ENCODE peak calls at places on chromosomes 3 and 15, in five cellular contexts. V, M, F, K and P are unnamed samples.

GRCh38 chr15:60735559-60736047 is 256.7 kb upstream of the ICE2 start:
- DNase-seq in V (no peak), M (no peak), F (no peak), K (no peak), P (no peak)

GRCh38 chr15:97501291-97501690 is 459.2 kb upstream of the ARRDC4 start:
- DNase-seq in V (no peak), M (no peak), F (no peak), K (no peak), P (no peak)

GRCh38 chr3:48466386-48467109 is 20.0 kb downstream of the ATRIP start:
- DNase-seq in V (no peak), M (peak), F (no peak), K (no peak), P (peak)

GRCh38 chr3:124441766-124442165 is 288.5 kb upstream of the UMPS start:
- DNase-seq in V (no peak), M (no peak), F (no peak), K (no peak), P (no peak)

GRCh38 chr15:58460108-58460507 is 28.3 kb downstream of the LIPC start:
- DNase-seq in V (no peak), M (no peak), F (no peak), K (no peak), P (no peak)

GRCh38 chr15:66253643-66254363 is at the start of gene MEGF11:
- DNase-seq in V (peak), M (no peak), F (peak), K (peak), P (no peak)

GRCh38 chr3:69865920-69866679 is 126.8 kb downstream of the MITF start:
- DNase-seq in V (peak), M (no peak), F (no peak), K (peak), P (no peak)

GRCh38 chr3:158479051-158479450 is 91.9 kb upstream of the MLF1 start:
- DNase-seq in V (no peak), M (no peak), F (no peak), K (no peak), P (no peak)

GRCh38 chr3:52023860-52024764 is 28.4 kb upstream of the RPL29 start:
- DNase-seq in V (no peak), M (no peak), F (no peak), K (no peak), P (no peak)

DNA sequence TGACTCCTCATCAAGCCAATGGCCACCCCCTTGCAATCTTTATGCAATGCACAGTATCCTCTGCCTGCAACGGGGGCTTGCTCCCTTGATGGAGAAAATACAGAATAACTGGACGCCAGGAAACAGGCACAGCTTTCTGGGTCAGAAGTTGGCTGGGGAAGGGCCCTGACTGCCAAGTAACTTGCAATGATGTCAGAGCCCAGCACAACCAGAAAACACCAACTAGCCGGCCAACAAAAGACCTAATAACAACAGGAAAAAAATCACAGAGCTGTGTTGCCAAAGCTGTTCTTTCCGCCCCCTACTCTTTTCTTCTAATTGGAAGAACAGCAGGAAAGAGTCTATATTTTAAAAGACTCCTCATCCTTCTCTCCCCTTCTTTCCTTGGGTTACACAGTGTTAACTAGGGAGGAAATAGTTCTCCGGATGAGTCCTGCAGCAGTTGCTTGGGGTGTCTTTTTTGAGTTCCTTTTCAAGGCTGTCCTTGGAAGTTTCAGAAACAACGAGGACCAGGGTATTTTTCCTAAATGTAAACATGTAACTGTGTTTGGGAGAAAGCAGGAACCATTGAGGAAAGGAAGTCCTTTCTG is 1.4 kb upstream of the SEMA6D start:
- DNase-seq in V (no peak), M (no peak), F (peak), K (peak), P (no peak)
- H3K4me3 ChIP-seq in V (no peak), M (no peak), F (no peak), K (peak), P (no peak)

GRCh38 chr15:79091204-79091867 is 756 bp upstream of the RASGRF1 start:
- DNase-seq in V (peak), M (no peak), F (no peak), K (peak), P (no peak)
- TF ChIP-seq EZH2 in V (no peak), M (no peak), F (no peak), K (peak), P (no peak)

DNA sequence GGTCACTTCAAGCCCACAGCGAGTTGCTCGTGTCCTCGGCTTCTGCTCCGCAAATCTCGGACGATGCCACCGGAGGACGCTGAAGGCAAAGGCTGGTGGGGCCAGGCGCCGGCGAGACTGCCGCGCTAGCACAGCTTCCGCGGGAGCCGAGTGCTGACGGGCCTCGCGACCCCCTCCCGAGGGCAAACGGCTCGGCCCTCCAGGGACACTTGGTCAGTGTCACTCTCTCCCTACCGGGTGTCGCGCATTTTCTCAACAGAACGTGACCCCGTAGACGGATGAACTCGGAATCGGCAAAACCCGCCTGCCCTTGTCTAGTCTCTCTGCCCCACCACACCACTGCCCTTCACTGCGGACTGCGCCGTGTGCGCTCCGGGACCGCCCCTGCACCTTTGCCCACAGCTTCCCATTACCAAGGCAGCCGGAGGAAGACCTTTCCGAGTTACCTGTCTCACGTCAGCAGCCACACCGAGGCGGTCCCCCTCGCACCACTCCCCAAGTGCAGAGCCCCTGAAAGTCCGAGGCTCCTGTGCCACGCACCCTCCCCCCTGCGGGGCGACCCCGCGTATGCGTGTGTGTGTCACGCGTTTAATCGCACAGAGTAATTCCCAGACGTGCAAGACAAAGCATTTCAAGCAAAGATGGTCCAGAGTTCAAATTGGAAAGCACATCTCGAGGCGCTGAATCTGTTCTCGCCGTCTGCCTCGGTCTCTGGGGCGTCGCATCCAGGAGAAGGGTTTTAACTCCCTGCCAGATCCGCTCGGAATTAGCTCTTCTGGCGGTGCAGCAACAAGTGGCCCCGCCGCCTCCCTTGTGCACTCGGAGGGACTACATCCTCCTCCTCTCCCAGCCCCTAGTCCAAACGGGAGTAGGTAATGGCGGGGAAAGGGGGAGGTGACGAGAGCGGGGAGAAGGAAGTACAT is 245.0 kb upstream of the TOPAZ1 start:
- DNase-seq in V (peak), M (peak), F (no peak), K (peak), P (no peak)
- H3K4me3 ChIP-seq in V (peak), M (peak), F (peak), K (peak), P (no peak)

DNA sequence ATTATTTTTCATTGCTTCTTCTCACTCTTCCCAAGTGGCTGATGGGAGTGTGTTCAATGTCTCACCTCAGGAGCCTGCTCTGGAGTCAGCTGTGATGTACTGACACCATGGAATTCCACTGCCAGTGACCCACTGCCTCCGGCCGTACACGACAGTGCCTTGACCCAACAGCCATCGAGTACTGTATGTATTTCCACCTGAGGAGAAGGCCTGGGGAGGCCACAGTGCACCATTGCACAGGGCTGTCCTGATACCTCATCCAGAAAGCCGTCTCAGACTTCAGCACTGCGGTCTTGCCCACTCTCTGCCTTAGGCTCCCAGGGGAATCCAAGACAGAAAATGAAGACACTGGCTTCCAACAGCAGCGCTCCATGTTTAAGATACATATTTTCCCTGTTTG is 51.4 kb upstream of the EIF1B start:
- DNase-seq in V (no peak), M (no peak), F (no peak), K (no peak), P (no peak)
- TF ChIP-seq EZH2 in V (no peak), M (no peak), F (no peak), K (no peak), P (no peak)

DNA sequence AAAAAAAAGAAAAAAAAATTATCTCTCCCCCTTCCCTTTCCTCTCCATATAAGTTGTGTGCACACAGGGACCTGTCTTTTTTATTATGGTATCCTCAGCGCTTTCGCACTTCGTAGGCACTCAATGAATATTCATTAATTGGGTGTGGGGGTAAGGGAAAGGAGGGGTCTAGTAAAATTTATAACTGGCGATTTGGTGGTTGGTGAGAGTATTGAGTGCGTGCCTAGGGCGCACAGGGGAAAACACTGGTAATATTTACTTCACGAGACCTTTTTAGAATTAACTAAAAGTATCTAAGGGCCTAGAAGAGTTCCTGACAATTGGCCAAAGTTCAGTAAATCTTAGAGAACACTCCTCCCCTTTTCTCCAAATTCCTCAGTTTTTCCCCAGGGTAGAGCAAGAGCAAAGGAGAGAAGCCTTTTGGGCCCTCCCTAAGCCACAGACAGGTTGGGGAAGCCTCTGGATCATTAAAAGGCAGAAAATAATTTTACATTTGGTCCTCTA is 25.7 kb downstream of the TYRO3 start:
- DNase-seq in V (no peak), M (no peak), F (no peak), K (no peak), P (no peak)
- H3K4me3 ChIP-seq in V (no peak), M (no peak), F (peak), K (peak), P (no peak)

DNA sequence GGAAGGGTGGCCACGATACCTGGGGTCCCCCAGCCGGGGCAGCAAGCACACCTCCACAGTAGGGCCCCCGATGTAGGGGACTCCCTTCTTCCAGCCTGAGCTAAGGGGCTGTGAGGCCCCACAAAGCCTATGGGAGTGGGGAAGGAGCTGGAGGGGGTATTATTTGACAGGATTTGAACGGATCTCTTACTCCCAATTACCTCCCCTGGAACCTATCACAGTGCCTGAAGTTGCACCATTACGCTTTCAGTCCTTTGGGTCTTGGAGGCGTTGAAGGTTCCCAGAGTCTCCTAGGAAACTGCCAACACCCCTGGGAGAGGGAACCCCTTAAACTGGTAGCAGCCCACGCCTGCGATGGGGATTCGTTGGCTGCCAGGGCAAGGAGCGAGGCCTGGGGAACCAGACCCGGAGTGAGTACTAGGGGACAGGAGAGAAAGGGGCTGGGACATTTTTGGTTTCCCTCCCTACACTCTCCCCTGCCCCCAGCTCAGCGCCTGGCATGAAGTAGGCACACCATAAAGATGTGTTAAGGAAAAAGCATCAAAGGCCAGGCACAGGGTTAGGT is 409 bp upstream of the LHFPL4 start:
- DNase-seq in V (no peak), M (no peak), F (no peak), K (peak), P (no peak)
- TF ChIP-seq EZH2 in V (no peak), M (no peak), F (no peak), K (no peak), P (no peak)